ENCODE peak calls at places on chromosomes 11 and 22, in nine cellular contexts. H, Q, Z, F, N, G, T, P and M are unnamed samples.

GRCh38 chr11:62603072-62603408 is 1.4 kb upstream of the MTA2 start:
- DNase-seq in H (no peak), Q (no peak), P (peak), G (no peak), Z (no peak), N (peak), T (no peak), F (no peak), M (no peak)

GRCh38 chr22:19068784-19069271 is 53.4 kb downstream of the DGCR2 start:
- DNase-seq in F (no peak), Z (no peak), G (no peak), P (no peak), N (no peak), H (no peak), T (no peak), Q (no peak), M (no peak)

GRCh38 chr22:43007519-43008102 is 7.3 kb downstream of the PACSIN2 start:
- DNase-seq in N (no peak), Z (peak), T (peak), P (peak), H (peak), Q (peak), G (no peak), F (no peak), M (no peak)

GRCh38 chr11:100562102-100562501 is 125.0 kb upstream of the ARHGAP42 start:
- DNase-seq in Q (peak), T (peak), N (no peak), F (no peak), Z (peak), G (no peak), P (no peak), H (peak), M (no peak)

GRCh38 chr11:102293873-102294601 is 23.2 kb upstream of the BIRC3 start:
- DNase-seq in T (peak), Z (peak), H (peak), G (no peak), F (no peak), N (no peak), P (no peak), Q (peak), M (no peak)

GRCh38 chr11:4610258-4610935 is 2.4 kb upstream of the TRIM68 start:
- DNase-seq in P (no peak), Z (peak), T (peak), G (no peak), H (peak), N (no peak), Q (no peak), F (no peak), M (no peak)

GRCh38 chr22:43530864-43531201 is 119.0 kb downstream of the MPPED1 start:
- DNase-seq in T (no peak), Z (no peak), Q (no peak), N (no peak), F (no peak), G (no peak), P (no peak), H (no peak), M (peak)

GRCh38 chr11:48107188-48107704 is 109.4 kb upstream of the OR4B1 start:
- DNase-seq in Z (no peak), Q (peak), N (no peak), T (peak), P (no peak), G (no peak), F (no peak), H (no peak), M (no peak)

GRCh38 chr11:108672113-108672512 is 7.2 kb downstream of the DDX10 start:
- DNase-seq in G (no peak), P (no peak), T (peak), Q (peak), N (peak), F (peak), H (peak), Z (peak), M (no peak)

GRCh38 chr11:19970944-19971343 is 189.3 kb downstream of the DBX1 start:
- DNase-seq in P (no peak), N (no peak), T (no peak), F (no peak), H (no peak), G (no peak), Q (no peak), Z (no peak), M (no peak)

GRCh38 chr11:47797633-47798032 is 30.5 kb upstream of the FNBP4 start:
- DNase-seq in P (no peak), F (no peak), T (peak), N (no peak), Z (peak), H (peak), G (no peak), Q (peak), M (no peak)

GRCh38 chr22:40446203-40446602 is 75.8 kb downstream of the SGSM3 start:
- DNase-seq in Q (no peak), T (no peak), F (no peak), H (no peak), N (no peak), G (no peak), P (no peak), Z (no peak), M (no peak)

GRCh38 chr11:30526558-30526957 is 59.6 kb downstream of the MPPED2 start:
- DNase-seq in Q (no peak), T (no peak), P (no peak), H (no peak), G (no peak), N (no peak), Z (no peak), F (no peak), M (no peak)

GRCh38 chr11:46367244-46367915 is 14.1 kb upstream of the MDK start:
- DNase-seq in T (peak), N (peak), Z (peak), Q (peak), G (no peak), P (no peak), F (no peak), H (peak), M (peak)

GRCh38 chr22:10781571-10782403 is 4746.2 kb upstream of the OR11H1 start:
- DNase-seq in F (no peak), Z (no peak), G (no peak), P (no peak), Q (no peak), N (no peak), H (no peak), T (no peak), M (no peak)

GRCh38 chr11:108199446-108200321 is 22.8 kb downstream of the NPAT start:
- DNase-seq in Q (peak), G (no peak), Z (peak), T (peak), F (no peak), N (no peak), P (no peak), H (peak), M (no peak)

GRCh38 chr11:109745996-109746625 is 324.1 kb downstream of the C11orf87 start:
- DNase-seq in N (no peak), P (no peak), T (no peak), H (no peak), G (no peak), F (no peak), Q (no peak), Z (no peak), M (no peak)

GRCh38 chr11:75872887-75873416 is 57.9 kb downstream of the UVRAG start:
- DNase-seq in H (no peak), Q (no peak), T (no peak), F (no peak), N (no peak), G (no peak), P (no peak), Z (no peak), M (no peak)

GRCh38 chr11:93740031-93740801 is 1.1 kb downstream of the TAF1D start:
- DNase-seq in F (peak), G (no peak), N (no peak), P (peak), Z (peak), T (peak), Q (peak), H (peak), M (no peak)

GRCh38 chr11:2929511-2929879 is 275 bp upstream of the PHLDA2 start:
- DNase-seq in P (peak), Q (peak), N (peak), T (peak), F (no peak), Z (peak), H (peak), G (no peak), M (no peak)

GRCh38 chr11:117627259-117627658 is 169.8 kb downstream of the DSCAML1 start:
- DNase-seq in F (no peak), P (no peak), H (no peak), G (no peak), N (no peak), Q (no peak), Z (no peak), T (no peak), M (peak)

GRCh38 chr11:117239295-117239694 is 6.8 kb downstream of the RNF214 start:
- DNase-seq in N (no peak), F (no peak), H (peak), Q (peak), P (no peak), T (peak), G (no peak), Z (peak), M (no peak)

GRCh38 chr11:74694136-74694535 is 37.1 kb downstream of the CHRDL2 start:
- DNase-seq in P (no peak), Z (no peak), G (no peak), F (no peak), H (peak), T (no peak), Q (no peak), N (no peak), M (no peak)
- TF ChIP-seq CTCF in P (peak), Z (peak), G (no peak), F (peak), H (peak), T (peak), Q (no peak), N (no peak), M (no peak)

GRCh38 chr11:66866420-66867010 is 9.7 kb downstream of the LRFN4 start:
- DNase-seq in Z (no peak), F (no peak), Q (no peak), P (no peak), G (no peak), H (no peak), T (no peak), N (no peak), M (no peak)

GRCh38 chr11:66868726-66869291 is 11.9 kb downstream of the LRFN4 start:
- DNase-seq in P (peak), F (no peak), Q (peak), G (no peak), N (no peak), T (no peak), Z (no peak), H (no peak), M (no peak)

GRCh38 chr11:66866007-66866406 is 9.1 kb downstream of the LRFN4 start:
- DNase-seq in G (no peak), N (no peak), Q (no peak), F (no peak), T (no peak), Z (no peak), P (no peak), H (no peak), M (no peak)

GRCh38 chr11:66868082-66868725 is 11.3 kb downstream of the LRFN4 start:
- DNase-seq in Q (no peak), H (no peak), G (no peak), T (no peak), F (no peak), P (no peak), N (no peak), Z (no peak), M (no peak)

GRCh38 chr11:66867425-66868040 is 10.7 kb downstream of the LRFN4 start:
- DNase-seq in Z (no peak), F (no peak), T (no peak), N (no peak), G (no peak), Q (no peak), H (no peak), P (no peak), M (no peak)
- TF ChIP-seq CTCF in Z (no peak), F (no peak), T (no peak), N (no peak), G (no peak), Q (no peak), H (no peak), P (peak), M (no peak)

DNA sequence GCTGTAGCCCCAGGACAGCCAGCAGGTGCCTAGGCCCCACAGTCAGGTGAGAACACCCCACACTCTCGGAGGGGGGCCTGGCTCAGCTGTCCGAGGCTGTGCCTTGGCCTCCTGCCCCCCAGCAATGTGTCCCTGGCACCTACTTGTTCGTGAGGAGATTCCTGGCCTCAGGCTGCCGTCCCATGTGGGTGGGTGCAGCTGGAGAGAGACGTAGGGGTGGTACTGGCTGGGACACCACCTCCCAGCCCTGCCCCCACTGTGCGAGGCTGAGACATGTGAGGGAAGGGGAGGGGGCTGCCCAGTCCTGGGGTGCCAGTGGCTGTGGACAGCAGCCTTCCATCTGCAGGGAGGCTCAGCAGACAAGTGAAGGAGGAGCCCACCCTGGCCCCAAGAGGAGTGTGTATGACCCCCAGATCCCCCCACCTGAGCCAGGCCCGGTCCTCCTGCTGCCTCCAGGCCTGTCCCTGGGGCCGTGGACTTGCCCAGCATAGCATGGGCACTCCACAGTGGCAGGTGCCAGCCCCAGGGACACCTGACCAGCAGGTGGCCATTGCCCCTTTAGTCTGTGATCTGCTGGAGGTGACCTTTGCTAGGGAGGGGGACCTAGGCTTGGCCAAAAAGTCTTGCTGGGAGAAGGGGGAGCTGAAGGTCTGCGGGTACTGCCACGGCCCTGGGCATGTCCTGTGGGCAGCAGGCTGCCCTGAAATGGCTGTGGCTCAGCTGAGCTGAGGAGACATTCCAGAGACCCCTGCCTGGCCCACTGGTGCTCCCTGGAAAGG is 17.0 kb downstream of the IL17REL start:
- DNase-seq in Z (no peak), G (no peak), T (no peak), F (no peak), Q (no peak), P (no peak), H (no peak), N (peak), M (no peak)
- TF ChIP-seq CTCF in Z (no peak), G (no peak), T (no peak), F (no peak), Q (no peak), P (no peak), H (no peak), N (no peak), M (no peak)

GRCh38 chr11:614583-615452 is 932 bp downstream of the IRF7 start:
- DNase-seq in H (no peak), T (no peak), Q (no peak), P (no peak), N (peak), Z (no peak), G (no peak), F (peak), M (no peak)
- TF ChIP-seq CTCF in H (no peak), T (no peak), Q (no peak), P (no peak), N (no peak), Z (no peak), G (no peak), F (no peak), M (no peak)

GRCh38 chr22:32127904-32128303 is 31.2 kb downstream of the C22orf42 start:
- DNase-seq in N (no peak), P (no peak), F (no peak), T (no peak), Z (no peak), Q (no peak), G (no peak), H (no peak), M (no peak)
- TF ChIP-seq CTCF in N (no peak), P (peak), F (peak), T (peak), Z (no peak), Q (no peak), G (no peak), H (no peak), M (no peak)